ENCODE peak calls at places on chromosome 13, in ten cellular contexts. E is amygdala, O is stomach, I is hippocampal formation, B is Ammon's horn, D is lower lobe of right lung, J is iris pigment epithelial cell, L is T-helper 1 cell, C is DMS153, S is COR-L47. M is an unnamed sample.

GRCh38 chr13:77219401-77219800 is 107.5 kb downstream of the MYCBP2 start:
- DNase-seq in S (no peak), B (no peak), I (no peak), O (no peak), C (no peak), L (no peak), J (no peak), D (no peak), E (no peak), M (no peak)

GRCh38 chr13:33050161-33050560 is 33.9 kb downstream of the KL start:
- DNase-seq in L (no peak), S (no peak), B (no peak), O (no peak), I (no peak), J (peak), D (no peak), C (no peak), E (no peak), M (no peak)

GRCh38 chr13:57824121-57824520 is 192.6 kb downstream of the PCDH17 start:
- DNase-seq in I (no peak), O (no peak), E (no peak), C (no peak), B (no peak), D (no peak), S (no peak), J (no peak), L (no peak), M (no peak)

GRCh38 chr13:83906240-83906820 is 24.1 kb upstream of the SLITRK1 start:
- DNase-seq in L (no peak), C (no peak), S (no peak), I (no peak), E (no peak), B (no peak), O (no peak), J (no peak), D (no peak), M (no peak)

GRCh38 chr13:113607477-113608245 is 23.1 kb downstream of the TFDP1 start:
- DNase-seq in L (no peak), B (peak), I (no peak), O (peak), S (no peak), J (no peak), C (no peak), D (peak), E (no peak), M (no peak)

GRCh38 chr13:49093376-49093775 is 117.7 kb downstream of the FNDC3A start:
- DNase-seq in J (no peak), O (no peak), C (no peak), D (no peak), B (no peak), E (no peak), I (no peak), L (no peak), S (no peak), M (no peak)

GRCh38 chr13:112134150-112135075 is 67.5 kb downstream of the SOX1 start:
- DNase-seq in L (no peak), C (no peak), J (no peak), O (peak), S (no peak), D (no peak), B (no peak), I (no peak), E (no peak), M (no peak)

GRCh38 chr13:113666951-113667701 is at the start of gene GRK1:
- DNase-seq in J (no peak), D (peak), L (no peak), S (no peak), I (no peak), E (no peak), C (no peak), O (peak), B (no peak), M (no peak)

GRCh38 chr13:98285852-98286594 is 109.0 kb upstream of the RNF113B start:
- DNase-seq in D (no peak), L (no peak), J (no peak), C (no peak), I (no peak), S (no peak), O (no peak), B (no peak), E (no peak), M (no peak)

GRCh38 chr13:75302031-75302430 is 179.9 kb downstream of the TBC1D4 start:
- DNase-seq in I (no peak), S (no peak), D (no peak), B (no peak), L (no peak), C (no peak), J (no peak), O (no peak), E (no peak), M (no peak)

GRCh38 chr13:23510979-23511735 is 59.1 kb upstream of the TNFRSF19 start:
- DNase-seq in D (no peak), I (no peak), C (no peak), J (peak), O (no peak), S (peak), L (no peak), E (no peak), B (peak), M (no peak)

GRCh38 chr13:75430618-75431209 is 51.3 kb downstream of the TBC1D4 start:
- DNase-seq in D (no peak), O (no peak), B (no peak), L (no peak), E (peak), J (no peak), S (no peak), C (no peak), I (no peak), M (no peak)

GRCh38 chr13:60936281-60936680 is 479.4 kb downstream of the PCDH20 start:
- DNase-seq in E (no peak), S (no peak), O (no peak), J (no peak), D (no peak), B (no peak), L (no peak), I (no peak), C (no peak), M (no peak)

GRCh38 chr13:48562296-48563066 is 29.6 kb upstream of the RCBTB2 start:
- DNase-seq in E (no peak), L (peak), S (no peak), I (no peak), B (no peak), O (no peak), J (no peak), D (no peak), C (no peak), M (no peak)

GRCh38 chr13:29503041-29503837 is 92.2 kb downstream of the SLC7A1 start:
- DNase-seq in B (no peak), D (no peak), I (no peak), O (no peak), L (no peak), J (peak), E (no peak), C (no peak), S (no peak), M (no peak)

GRCh38 chr13:112688560-112689497 is 1.0 kb upstream of the ATP11A start:
- DNase-seq in I (peak), S (peak), J (peak), D (peak), E (peak), B (peak), C (peak), O (peak), L (no peak), M (no peak)

GRCh38 chr13:92640936-92641335 is 585.7 kb upstream of the GPC6 start:
- DNase-seq in I (no peak), J (peak), S (no peak), E (no peak), D (no peak), O (no peak), L (no peak), B (no peak), C (no peak), M (no peak)

GRCh38 chr13:24863748-24864540 is 100.0 kb downstream of the RNF17 start:
- DNase-seq in L (no peak), S (no peak), O (no peak), J (no peak), B (no peak), C (no peak), D (no peak), I (no peak), E (no peak), M (no peak)

GRCh38 chr13:91347212-91347995 is at the start of gene MIR17HG:
- DNase-seq in S (peak), O (peak), E (peak), I (peak), J (peak), C (peak), B (peak), D (peak), L (peak), M (peak)

GRCh38 chr13:21676611-21677021 is 5.7 kb downstream of the FGF9 start:
- DNase-seq in D (peak), S (peak), C (peak), E (no peak), O (peak), L (no peak), B (no peak), I (no peak), J (no peak), M (no peak)

GRCh38 chr13:47256618-47257017 is 359.8 kb upstream of the HTR2A start:
- DNase-seq in B (peak), J (peak), L (no peak), E (no peak), C (no peak), D (no peak), O (no peak), I (no peak), S (no peak), M (no peak)

GRCh38 chr13:108272333-108272732 is 2.8 kb downstream of the TNFSF13B start:
- DNase-seq in E (no peak), J (peak), I (no peak), B (no peak), D (no peak), O (no peak), C (no peak), S (no peak), L (no peak), M (no peak)

GRCh38 chr13:24709186-24709913 is 29.1 kb downstream of the ATP12A start:
- DNase-seq in I (no peak), C (no peak), B (no peak), D (no peak), O (peak), S (no peak), J (no peak), L (peak), E (no peak), M (no peak)

GRCh38 chr13:36834299-36834698 is 15.3 kb downstream of the RFXAP start:
- DNase-seq in I (no peak), S (no peak), D (no peak), J (peak), E (no peak), L (no peak), C (no peak), O (no peak), B (no peak), M (no peak)

GRCh38 chr13:59266478-59267063 is 897.2 kb downstream of the DIAPH3 start:
- DNase-seq in E (no peak), S (no peak), C (no peak), I (no peak), B (no peak), J (peak), D (no peak), L (no peak), O (no peak), M (peak)

GRCh38 chr13:109784590-109785140 is 1.7 kb downstream of the IRS2 start:
- DNase-seq in L (peak), B (peak), J (peak), S (peak), E (peak), I (peak), D (peak), O (peak), C (peak), M (no peak)

GRCh38 chr13:31179241-31179640 is 17.5 kb upstream of the HSPH1 start:
- DNase-seq in L (no peak), J (no peak), S (no peak), I (no peak), D (no peak), E (no peak), B (no peak), O (no peak), C (no peak), M (no peak)

GRCh38 chr13:97849305-97849704 is 104.2 kb upstream of the IPO5 start:
- DNase-seq in L (no peak), I (no peak), E (no peak), J (peak), B (no peak), S (peak), D (no peak), O (no peak), C (peak), M (peak)

GRCh38 chr13:70714993-70715392 is 606.7 kb upstream of the KLHL1 start:
- DNase-seq in I (no peak), O (no peak), C (no peak), S (no peak), D (no peak), E (no peak), L (no peak), J (no peak), B (no peak), M (no peak)

GRCh38 chr13:47420012-47420411 is 523.2 kb upstream of the HTR2A start:
- DNase-seq in B (no peak), S (no peak), O (no peak), I (no peak), C (no peak), E (no peak), J (no peak), D (no peak), L (no peak), M (no peak)

GRCh38 chr13:46896346-46897138 is at the start of gene HTR2A:
- DNase-seq in L (no peak), D (peak), S (no peak), C (no peak), O (peak), J (peak), B (peak), I (peak), E (peak), M (no peak)

GRCh38 chr13:80921556-80921955 is 580.6 kb upstream of the SPRY2 start:
- DNase-seq in S (no peak), E (no peak), J (peak), B (no peak), D (no peak), C (no peak), O (no peak), L (no peak), I (no peak), M (peak)

GRCh38 chr13:73603646-73604045 is 530.6 kb downstream of the KLF12 start:
- DNase-seq in B (no peak), J (no peak), D (no peak), I (no peak), O (no peak), C (peak), L (no peak), S (no peak), E (no peak), M (no peak)